ENCODE peak calls at places on chromosomes 6 and 20, in seven cellular contexts. One of them, this sample, is unnamed.

GRCh38 chr6:149478631-149479314 is 6.0 kb downstream of the ZC3H12D start:
- DNase-seq in WERI-Rb-1: no peak
- DNase-seq in stomach: no peak
- DNase-seq in neural progenitor cell: no peak
- DNase-seq in coronary artery: no peak
- DNase-seq in PC-3: no peak
- DNase-seq in substantia nigra: no peak
- DNase-seq in this sample: no peak

GRCh38 chr6:127939442-127940066 is 38.7 kb upstream of the THEMIS start:
- DNase-seq in PC-3: peak
- DNase-seq in coronary artery: no peak
- DNase-seq in neural progenitor cell: no peak
- DNase-seq in stomach: no peak
- DNase-seq in substantia nigra: no peak
- DNase-seq in WERI-Rb-1: no peak
- DNase-seq in this sample: no peak

GRCh38 chr6:167652701-167653095 is 174.0 kb upstream of the AFDN start:
- DNase-seq in substantia nigra: no peak
- DNase-seq in WERI-Rb-1: no peak
- DNase-seq in neural progenitor cell: no peak
- DNase-seq in coronary artery: no peak
- DNase-seq in PC-3: no peak
- DNase-seq in stomach: no peak
- DNase-seq in this sample: no peak

GRCh38 chr6:75850026-75850385 is 101.0 kb downstream of the MYO6 start:
- DNase-seq in coronary artery: no peak
- DNase-seq in stomach: no peak
- DNase-seq in WERI-Rb-1: no peak
- DNase-seq in neural progenitor cell: no peak
- DNase-seq in substantia nigra: no peak
- DNase-seq in PC-3: peak
- DNase-seq in this sample: no peak

GRCh38 chr6:13559251-13559650 is 15.2 kb upstream of the SIRT5 start:
- DNase-seq in substantia nigra: no peak
- DNase-seq in neural progenitor cell: no peak
- DNase-seq in WERI-Rb-1: no peak
- DNase-seq in PC-3: peak
- DNase-seq in coronary artery: no peak
- DNase-seq in stomach: no peak
- DNase-seq in this sample: peak

GRCh38 chr6:167047554-167047953 is 48.4 kb downstream of the CEP43 start:
- DNase-seq in WERI-Rb-1: no peak
- DNase-seq in coronary artery: no peak
- DNase-seq in neural progenitor cell: no peak
- DNase-seq in PC-3: no peak
- DNase-seq in substantia nigra: no peak
- DNase-seq in stomach: peak
- DNase-seq in this sample: no peak

GRCh38 chr6:138347840-138348239 is 29.9 kb upstream of the SMIM28 start:
- DNase-seq in PC-3: no peak
- DNase-seq in coronary artery: no peak
- DNase-seq in substantia nigra: no peak
- DNase-seq in neural progenitor cell: no peak
- DNase-seq in stomach: no peak
- DNase-seq in WERI-Rb-1: no peak
- DNase-seq in this sample: no peak

GRCh38 chr20:24441600-24441999 is 27.8 kb upstream of the SYNDIG1 start:
- DNase-seq in PC-3: no peak
- DNase-seq in stomach: no peak
- DNase-seq in substantia nigra: no peak
- DNase-seq in neural progenitor cell: no peak
- DNase-seq in WERI-Rb-1: peak
- DNase-seq in coronary artery: no peak
- DNase-seq in this sample: no peak

GRCh38 chr6:75204959-75205775 is 686 bp downstream of the COL12A1 start:
- DNase-seq in neural progenitor cell: peak
- DNase-seq in WERI-Rb-1: no peak
- DNase-seq in stomach: no peak
- DNase-seq in substantia nigra: no peak
- DNase-seq in PC-3: peak
- DNase-seq in coronary artery: peak
- DNase-seq in this sample: no peak

GRCh38 chr6:15331143-15331542 is 85.3 kb downstream of the JARID2 start:
- DNase-seq in coronary artery: no peak
- DNase-seq in stomach: no peak
- DNase-seq in substantia nigra: no peak
- DNase-seq in WERI-Rb-1: no peak
- DNase-seq in neural progenitor cell: no peak
- DNase-seq in PC-3: peak
- DNase-seq in this sample: no peak

GRCh38 chr20:6851136-6851535 is 83.7 kb downstream of the BMP2 start:
- DNase-seq in stomach: no peak
- DNase-seq in PC-3: no peak
- DNase-seq in neural progenitor cell: no peak
- DNase-seq in WERI-Rb-1: no peak
- DNase-seq in substantia nigra: no peak
- DNase-seq in coronary artery: no peak
- DNase-seq in this sample: no peak

GRCh38 chr6:404685-405423 is 13.3 kb downstream of the IRF4 start:
- DNase-seq in WERI-Rb-1: no peak
- DNase-seq in substantia nigra: no peak
- DNase-seq in stomach: no peak
- DNase-seq in neural progenitor cell: no peak
- DNase-seq in coronary artery: peak
- DNase-seq in PC-3: no peak
- DNase-seq in this sample: no peak

GRCh38 chr6:36739947-36740817 is 42.6 kb downstream of the RAB44 start:
- DNase-seq in WERI-Rb-1: no peak
- DNase-seq in neural progenitor cell: no peak
- DNase-seq in stomach: no peak
- DNase-seq in substantia nigra: no peak
- DNase-seq in coronary artery: no peak
- DNase-seq in PC-3: peak
- DNase-seq in this sample: no peak

GRCh38 chr6:114430534-114431124 is 87.8 kb upstream of the HS3ST5 start:
- DNase-seq in coronary artery: no peak
- DNase-seq in stomach: no peak
- DNase-seq in neural progenitor cell: peak
- DNase-seq in WERI-Rb-1: no peak
- DNase-seq in PC-3: no peak
- DNase-seq in substantia nigra: no peak
- DNase-seq in this sample: no peak

GRCh38 chr6:22146581-22147468 is 150.0 kb downstream of the PRL start:
- DNase-seq in coronary artery: no peak
- DNase-seq in stomach: no peak
- DNase-seq in substantia nigra: peak
- DNase-seq in neural progenitor cell: no peak
- DNase-seq in PC-3: no peak
- DNase-seq in WERI-Rb-1: no peak
- DNase-seq in this sample: no peak

GRCh38 chr6:101011165-101011564 is 130.0 kb upstream of the ASCC3 start:
- DNase-seq in substantia nigra: no peak
- DNase-seq in PC-3: peak
- DNase-seq in neural progenitor cell: no peak
- DNase-seq in coronary artery: no peak
- DNase-seq in stomach: no peak
- DNase-seq in WERI-Rb-1: no peak
- DNase-seq in this sample: no peak
- H3K27ac ChIP-seq in substantia nigra: no peak
- H3K27ac ChIP-seq in PC-3: no peak
- H3K27ac ChIP-seq in neural progenitor cell: no peak
- H3K27ac ChIP-seq in coronary artery: no peak
- H3K27ac ChIP-seq in stomach: no peak
- H3K27ac ChIP-seq in WERI-Rb-1: no peak
- H3K27ac ChIP-seq in this sample: no peak

GRCh38 chr20:17822039-17822438 is 122.3 kb downstream of the BANF2 start:
- DNase-seq in substantia nigra: no peak
- DNase-seq in stomach: peak
- DNase-seq in PC-3: peak
- DNase-seq in coronary artery: no peak
- DNase-seq in WERI-Rb-1: no peak
- DNase-seq in neural progenitor cell: no peak
- DNase-seq in this sample: peak

GRCh38 chr20:17811605-17811965 is 111.8 kb downstream of the BANF2 start:
- DNase-seq in neural progenitor cell: no peak
- DNase-seq in coronary artery: no peak
- DNase-seq in substantia nigra: no peak
- DNase-seq in stomach: no peak
- DNase-seq in PC-3: no peak
- DNase-seq in WERI-Rb-1: no peak
- DNase-seq in this sample: no peak

GRCh38 chr20:17818187-17818586 is 118.4 kb downstream of the BANF2 start:
- DNase-seq in WERI-Rb-1: no peak
- DNase-seq in PC-3: no peak
- DNase-seq in coronary artery: no peak
- DNase-seq in neural progenitor cell: no peak
- DNase-seq in stomach: no peak
- DNase-seq in substantia nigra: no peak
- DNase-seq in this sample: no peak

GRCh38 chr20:17819395-17820093 is 119.8 kb downstream of the BANF2 start:
- DNase-seq in coronary artery: no peak
- DNase-seq in PC-3: no peak
- DNase-seq in WERI-Rb-1: no peak
- DNase-seq in neural progenitor cell: no peak
- DNase-seq in substantia nigra: no peak
- DNase-seq in stomach: no peak
- DNase-seq in this sample: no peak

DNA sequence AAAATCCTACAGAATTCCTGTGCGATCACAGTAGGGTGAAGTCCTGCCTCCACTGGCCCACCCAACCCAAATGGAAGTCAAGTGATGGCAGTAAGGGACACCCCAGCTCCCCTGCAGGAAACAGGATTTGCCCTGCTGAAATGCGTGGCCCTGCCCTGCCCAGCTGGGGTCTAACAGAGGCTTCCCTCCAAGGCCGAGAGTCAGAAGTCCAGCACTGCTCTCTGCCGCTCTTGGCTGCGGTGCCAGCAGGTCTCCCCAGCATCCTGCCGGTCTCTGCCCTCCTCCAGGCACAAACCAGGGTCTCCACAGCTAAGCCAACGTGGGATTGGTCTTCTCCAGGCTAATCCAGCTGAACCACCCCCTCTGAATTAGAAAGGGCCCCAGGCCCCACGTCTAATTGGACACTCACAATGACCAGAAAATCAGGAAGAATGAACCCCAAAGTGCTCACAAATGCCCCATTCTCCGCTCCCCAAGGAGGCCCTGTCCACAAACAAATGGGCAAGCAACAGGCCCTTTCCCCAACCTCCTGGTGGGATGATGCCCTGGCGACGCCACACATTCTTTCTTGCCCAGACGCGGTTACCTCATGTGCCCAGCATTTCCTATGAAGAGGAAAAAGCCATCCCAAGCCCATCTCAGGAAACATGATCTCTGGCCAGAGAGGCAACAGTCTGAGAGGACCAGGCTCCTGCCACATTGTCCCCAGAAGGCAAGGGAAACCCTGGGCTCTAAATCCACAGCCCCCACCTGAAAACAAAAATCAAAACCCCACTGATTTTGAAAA is 117.2 kb downstream of the BANF2 start:
- DNase-seq in coronary artery: no peak
- DNase-seq in stomach: no peak
- DNase-seq in WERI-Rb-1: no peak
- DNase-seq in neural progenitor cell: no peak
- DNase-seq in PC-3: no peak
- DNase-seq in substantia nigra: no peak
- DNase-seq in this sample: no peak
- H3K27ac ChIP-seq in coronary artery: no peak
- H3K27ac ChIP-seq in stomach: no peak
- H3K27ac ChIP-seq in WERI-Rb-1: no peak
- H3K27ac ChIP-seq in neural progenitor cell: no peak
- H3K27ac ChIP-seq in PC-3: no peak
- H3K27ac ChIP-seq in substantia nigra: no peak
- H3K27ac ChIP-seq in this sample: no peak

GRCh38 chr6:45956663-45957062 is 59.0 kb downstream of the CLIC5 start:
- DNase-seq in WERI-Rb-1: no peak
- DNase-seq in substantia nigra: no peak
- DNase-seq in stomach: no peak
- DNase-seq in PC-3: no peak
- DNase-seq in coronary artery: no peak
- DNase-seq in neural progenitor cell: no peak
- DNase-seq in this sample: no peak

GRCh38 chr6:45955597-45955996 is 60.1 kb downstream of the CLIC5 start:
- DNase-seq in PC-3: no peak
- DNase-seq in neural progenitor cell: no peak
- DNase-seq in coronary artery: no peak
- DNase-seq in stomach: no peak
- DNase-seq in WERI-Rb-1: no peak
- DNase-seq in substantia nigra: no peak
- DNase-seq in this sample: no peak

GRCh38 chr6:45952546-45952945 is 63.1 kb downstream of the CLIC5 start:
- DNase-seq in PC-3: no peak
- DNase-seq in neural progenitor cell: no peak
- DNase-seq in stomach: no peak
- DNase-seq in WERI-Rb-1: no peak
- DNase-seq in coronary artery: no peak
- DNase-seq in substantia nigra: no peak
- DNase-seq in this sample: no peak

GRCh38 chr6:45959534-45960195 is 56.0 kb downstream of the CLIC5 start:
- DNase-seq in stomach: no peak
- DNase-seq in PC-3: peak
- DNase-seq in WERI-Rb-1: peak
- DNase-seq in coronary artery: no peak
- DNase-seq in neural progenitor cell: no peak
- DNase-seq in substantia nigra: no peak
- DNase-seq in this sample: no peak

GRCh38 chr6:45956176-45956575 is 59.5 kb downstream of the CLIC5 start:
- DNase-seq in stomach: no peak
- DNase-seq in coronary artery: no peak
- DNase-seq in neural progenitor cell: no peak
- DNase-seq in PC-3: no peak
- DNase-seq in substantia nigra: no peak
- DNase-seq in WERI-Rb-1: no peak
- DNase-seq in this sample: no peak
- H3K27ac ChIP-seq in stomach: no peak
- H3K27ac ChIP-seq in coronary artery: no peak
- H3K27ac ChIP-seq in neural progenitor cell: no peak
- H3K27ac ChIP-seq in PC-3: no peak
- H3K27ac ChIP-seq in substantia nigra: no peak
- H3K27ac ChIP-seq in WERI-Rb-1: no peak
- H3K27ac ChIP-seq in this sample: no peak

GRCh38 chr6:53496100-53496499 is 48.8 kb downstream of the GCLC start:
- DNase-seq in PC-3: no peak
- DNase-seq in substantia nigra: no peak
- DNase-seq in stomach: no peak
- DNase-seq in coronary artery: no peak
- DNase-seq in WERI-Rb-1: no peak
- DNase-seq in neural progenitor cell: no peak
- DNase-seq in this sample: no peak

GRCh38 chr6:53499094-53499493 is 45.8 kb downstream of the GCLC start:
- DNase-seq in stomach: no peak
- DNase-seq in coronary artery: no peak
- DNase-seq in WERI-Rb-1: no peak
- DNase-seq in substantia nigra: no peak
- DNase-seq in PC-3: no peak
- DNase-seq in neural progenitor cell: no peak
- DNase-seq in this sample: no peak

GRCh38 chr6:53495496-53495895 is 49.4 kb downstream of the GCLC start:
- DNase-seq in substantia nigra: no peak
- DNase-seq in WERI-Rb-1: peak
- DNase-seq in stomach: no peak
- DNase-seq in coronary artery: no peak
- DNase-seq in PC-3: no peak
- DNase-seq in neural progenitor cell: no peak
- DNase-seq in this sample: no peak

GRCh38 chr6:53497905-53498304 is 47.0 kb downstream of the GCLC start:
- DNase-seq in WERI-Rb-1: no peak
- DNase-seq in neural progenitor cell: no peak
- DNase-seq in stomach: no peak
- DNase-seq in coronary artery: no peak
- DNase-seq in substantia nigra: no peak
- DNase-seq in PC-3: no peak
- DNase-seq in this sample: no peak

GRCh38 chr6:53496797-53497196 is 48.1 kb downstream of the GCLC start:
- DNase-seq in WERI-Rb-1: no peak
- DNase-seq in PC-3: peak
- DNase-seq in neural progenitor cell: no peak
- DNase-seq in substantia nigra: no peak
- DNase-seq in coronary artery: no peak
- DNase-seq in stomach: no peak
- DNase-seq in this sample: no peak
- H3K27ac ChIP-seq in WERI-Rb-1: no peak
- H3K27ac ChIP-seq in PC-3: no peak
- H3K27ac ChIP-seq in neural progenitor cell: no peak
- H3K27ac ChIP-seq in substantia nigra: no peak
- H3K27ac ChIP-seq in coronary artery: no peak
- H3K27ac ChIP-seq in stomach: peak
- H3K27ac ChIP-seq in this sample: no peak

This sample was measured in right lobe of liver.